ENCODE peak calls at places on chromosomes 12 and 14, in four cellular contexts. I, F, P and B are unnamed samples.

GRCh38 chr14:55101698-55102097 is 27.4 kb upstream of the LGALS3 start:
- DNase-seq in I (no peak), F (no peak), P (no peak), B (no peak)

GRCh38 chr14:66359500-66359899 is 126.7 kb upstream of the CCDC196 start:
- DNase-seq in I (peak), F (peak), P (no peak), B (peak)

GRCh38 chr12:15728118-15728598 is 61.0 kb downstream of the EPS8 start:
- DNase-seq in I (no peak), F (peak), P (no peak), B (no peak)

GRCh38 chr12:12887471-12887870 is 3.9 kb upstream of the GPRC5A start:
- DNase-seq in I (no peak), F (no peak), P (no peak), B (no peak)

GRCh38 chr12:47074757-47075156 is 4.7 kb upstream of the PCED1B start:
- DNase-seq in I (no peak), F (no peak), P (no peak), B (no peak)

GRCh38 chr12:104348994-104349494 is 45.5 kb downstream of the EID3 start:
- DNase-seq in I (no peak), F (no peak), P (no peak), B (no peak)

GRCh38 chr14:99125616-99126431 is 146.2 kb downstream of the BCL11B start:
- DNase-seq in I (no peak), F (no peak), P (peak), B (no peak)

GRCh38 chr12:26471560-26471959 is 276.2 kb downstream of the SSPN start:
- DNase-seq in I (no peak), F (no peak), P (no peak), B (peak)

GRCh38 chr12:508795-509194 is 49.1 kb downstream of the B4GALNT3 start:
- DNase-seq in I (no peak), F (no peak), P (no peak), B (no peak)

GRCh38 chr14:73386342-73386741 is 72.0 kb downstream of the NUMB start:
- DNase-seq in I (no peak), F (no peak), P (no peak), B (no peak)

GRCh38 chr14:64729386-64730060 is 25.3 kb downstream of the PLEKHG3 start:
- DNase-seq in I (no peak), F (no peak), P (no peak), B (no peak)

DNA sequence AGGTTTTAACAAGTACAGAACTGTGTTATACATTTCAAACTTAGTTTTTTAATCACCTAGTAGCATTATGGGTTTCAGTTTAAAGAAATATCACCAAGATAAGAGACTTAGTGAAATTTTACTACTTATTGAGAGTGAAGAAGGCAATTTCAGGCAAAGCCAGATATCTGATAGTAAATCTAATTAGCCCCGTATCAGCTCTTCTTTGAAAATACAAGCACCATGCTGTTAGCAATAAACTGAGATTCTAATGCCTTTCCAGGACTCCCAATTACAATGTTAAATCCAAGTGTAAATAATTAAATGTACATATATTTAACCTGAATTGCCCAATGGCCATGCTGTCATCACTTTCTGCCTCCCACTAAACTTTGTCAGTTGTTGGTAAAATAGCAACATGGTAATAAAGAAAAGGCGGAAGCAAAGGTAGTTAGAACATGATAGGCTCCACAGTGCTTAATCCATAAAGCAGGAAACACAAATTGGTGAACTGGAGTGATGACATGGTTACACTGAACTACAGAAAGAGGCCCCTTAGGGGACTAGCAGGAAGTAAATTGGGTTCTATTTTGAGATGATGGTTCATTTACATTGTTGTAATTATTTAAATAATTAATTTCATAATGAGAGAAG is 646.1 kb downstream of the C12orf50 start:
- DNase-seq in I (no peak), F (no peak), P (no peak), B (no peak)
- TF ChIP-seq NRF1 in I (no peak), F (no peak), P (no peak), B (no peak)

GRCh38 chr12:121955258-121956040 is 37.1 kb downstream of the CFAP251 start:
- DNase-seq in I (peak), F (peak), P (no peak), B (no peak)
- TF ChIP-seq NRF1 in I (no peak), F (no peak), P (no peak), B (no peak)

GRCh38 chr12:41521872-41522379 is 333.8 kb downstream of the PDZRN4 start:
- DNase-seq in I (no peak), F (no peak), P (no peak), B (peak)
- TF ChIP-seq NRF1 in I (no peak), F (no peak), P (no peak), B (no peak)

DNA sequence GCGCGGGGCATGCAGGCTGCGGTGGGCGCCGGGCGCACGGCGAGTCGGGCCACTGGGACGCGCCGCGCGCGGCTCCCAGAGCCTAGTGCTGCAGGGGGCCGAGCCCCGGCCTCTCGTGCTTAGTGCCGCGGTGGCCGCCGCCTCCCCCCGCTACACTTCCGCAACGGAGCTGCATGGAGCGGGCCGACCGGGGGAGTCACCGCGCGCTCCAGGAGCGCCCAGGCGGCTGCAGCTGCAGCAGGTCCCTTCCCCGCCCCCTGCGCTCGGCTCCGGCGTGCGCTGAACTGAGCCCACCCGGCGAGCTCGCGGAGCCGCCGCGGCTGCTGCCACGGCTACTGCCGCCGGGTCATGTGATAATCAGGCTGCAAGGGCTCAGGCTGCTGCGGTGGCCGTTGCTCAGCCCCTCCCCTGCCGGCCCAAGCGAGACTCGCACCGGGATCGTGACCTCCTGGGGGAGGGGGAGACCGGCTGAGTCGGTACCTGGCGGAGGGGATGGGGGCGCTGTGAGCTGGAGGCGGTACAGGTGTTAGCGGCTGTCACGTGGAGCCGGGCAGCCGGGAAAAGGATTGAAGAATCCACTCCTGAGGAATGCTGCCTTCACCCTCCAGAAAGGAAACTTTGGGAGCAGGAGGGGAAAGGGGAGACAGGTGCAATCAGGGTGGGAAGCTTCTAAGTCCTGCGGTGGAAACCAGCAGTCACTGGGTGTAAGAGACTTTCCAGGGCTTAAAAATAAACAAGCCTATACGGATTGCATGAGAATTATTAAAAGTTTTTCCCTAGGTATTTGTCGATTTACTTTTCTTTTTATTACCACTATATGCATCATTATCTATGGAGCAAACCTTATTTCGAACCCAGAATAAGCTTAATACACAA is at the start of gene PPM1H:
- DNase-seq in I (peak), F (peak), P (peak), B (no peak)
- TF ChIP-seq NRF1 in I (peak), F (no peak), P (no peak), B (no peak)

GRCh38 chr14:100691395-100692025 is 35.2 kb upstream of the DLK1 start:
- DNase-seq in I (no peak), F (peak), P (no peak), B (no peak)
- TF ChIP-seq NRF1 in I (no peak), F (no peak), P (no peak), B (no peak)

GRCh38 chr14:22388669-22389625 is 200.1 kb downstream of the DAD1 start:
- DNase-seq in I (no peak), F (no peak), P (no peak), B (no peak)
- TF ChIP-seq NRF1 in I (no peak), F (no peak), P (no peak), B (no peak)

GRCh38 chr12:63875703-63876102 is 31.2 kb downstream of the SRGAP1 start:
- DNase-seq in I (no peak), F (no peak), P (no peak), B (no peak)
- TF ChIP-seq NRF1 in I (no peak), F (no peak), P (no peak), B (no peak)

GRCh38 chr14:91396959-91397815 is 20.4 kb downstream of the CCDC88C start:
- DNase-seq in I (no peak), F (no peak), P (peak), B (no peak)
- TF ChIP-seq NRF1 in I (no peak), F (no peak), P (no peak), B (no peak)

GRCh38 chr12:78018146-78018910 is 187.6 kb downstream of the NAV3 start:
- DNase-seq in I (no peak), F (no peak), P (no peak), B (no peak)
- TF ChIP-seq NRF1 in I (no peak), F (no peak), P (no peak), B (no peak)

GRCh38 chr12:112936264-112936663 is 2.0 kb upstream of the OAS3 start:
- DNase-seq in I (no peak), F (no peak), P (no peak), B (no peak)
- TF ChIP-seq NRF1 in I (no peak), F (no peak), P (no peak), B (no peak)